ENCODE peak calls at places on chromosome 4, in nine cellular contexts. R is GM12878, M is endodermal cell, L is lower lobe of right lung, J is heart left ventricle, O is AG10803, X is fibroblast of the aortic adventitia, V is coronary artery, W is WTC11. C is an unnamed sample.

GRCh38 chr4:2591189-2591588 is 54.7 kb downstream of the FAM193A start:
- DNase-seq in W (peak), V (no peak), X (peak), M (peak), L (no peak), J (no peak), R (no peak), O (peak), C (no peak)

GRCh38 chr4:1656132-1656531 is 28.0 kb downstream of the FAM53A start:
- DNase-seq in X (no peak), R (no peak), V (no peak), J (no peak), O (no peak), M (no peak), W (no peak), L (no peak), C (no peak)

GRCh38 chr4:1204286-1204827 is 32.0 kb upstream of the SPON2 start:
- DNase-seq in L (peak), R (no peak), W (peak), M (no peak), X (no peak), J (no peak), O (no peak), V (no peak), C (no peak)

GRCh38 chr4:186291256-186291890 is 25.4 kb downstream of the F11 start:
- DNase-seq in V (no peak), L (no peak), W (no peak), M (no peak), R (no peak), X (no peak), J (no peak), O (no peak), C (no peak)

GRCh38 chr4:182144621-182145359 is 98.4 kb upstream of the TENM3 start:
- DNase-seq in V (no peak), J (no peak), X (no peak), W (peak), M (peak), R (no peak), O (no peak), L (no peak), C (no peak)

GRCh38 chr4:53734584-53735363 is 143.5 kb upstream of the LNX1 start:
- DNase-seq in V (no peak), J (no peak), L (no peak), R (no peak), X (peak), O (peak), M (no peak), W (no peak), C (no peak)

GRCh38 chr4:186297013-186297645 is 31.1 kb downstream of the F11 start:
- DNase-seq in V (no peak), O (peak), X (peak), W (no peak), R (no peak), L (no peak), M (no peak), J (no peak), C (peak)

GRCh38 chr4:147361726-147362125 is 119.2 kb upstream of the EDNRA start:
- DNase-seq in M (no peak), L (no peak), V (peak), J (peak), O (peak), W (no peak), R (no peak), X (peak), C (no peak)

GRCh38 chr4:56906534-56906933 is 1.2 kb upstream of the REST start:
- DNase-seq in R (no peak), L (no peak), X (peak), M (peak), J (no peak), V (no peak), W (no peak), O (no peak), C (no peak)

GRCh38 chr4:8939160-8939855 is 67.7 kb upstream of the HMX1 start:
- DNase-seq in V (no peak), X (no peak), J (no peak), L (no peak), W (no peak), O (no peak), M (no peak), R (no peak), C (no peak)

GRCh38 chr4:31360786-31361185 is 640.6 kb downstream of the PCDH7 start:
- DNase-seq in M (no peak), V (no peak), W (no peak), R (no peak), X (peak), J (no peak), L (no peak), O (peak), C (no peak)

GRCh38 chr4:23934915-23935314 is 45.1 kb upstream of the PPARGC1A start:
- DNase-seq in X (peak), L (peak), W (no peak), R (no peak), M (peak), V (peak), O (peak), J (peak), C (no peak)

GRCh38 chr4:113908829-113909228 is 70.6 kb downstream of the ARSJ start:
- DNase-seq in M (no peak), X (peak), R (no peak), J (no peak), W (no peak), V (no peak), O (no peak), L (no peak), C (no peak)

GRCh38 chr4:139243448-139244365 is 36.3 kb downstream of the MGARP start:
- DNase-seq in L (no peak), O (peak), W (no peak), J (no peak), M (no peak), V (no peak), R (no peak), X (peak), C (no peak)

GRCh38 chr4:41432219-41432618 is 105.7 kb upstream of the LIMCH1 start:
- DNase-seq in X (no peak), L (no peak), W (no peak), R (no peak), M (no peak), J (no peak), V (no peak), O (no peak), C (no peak)

GRCh38 chr4:26945794-26946193 is 85.2 kb downstream of the STIM2 start:
- DNase-seq in X (no peak), O (no peak), R (no peak), W (no peak), V (no peak), J (no peak), M (no peak), L (no peak), C (no peak)

GRCh38 chr4:55762815-55763214 is 56.8 kb upstream of the EXOC1L start:
- DNase-seq in V (no peak), O (no peak), W (no peak), L (no peak), X (peak), J (no peak), R (no peak), M (no peak), C (no peak)

GRCh38 chr4:155944516-155944915 is 9.2 kb downstream of the CTSO start:
- DNase-seq in M (no peak), X (peak), R (no peak), L (no peak), J (no peak), O (peak), V (no peak), W (no peak), C (no peak)

GRCh38 chr4:66071911-66072310 is 401.6 kb upstream of the EPHA5 start:
- DNase-seq in X (no peak), M (no peak), V (no peak), L (no peak), O (no peak), W (no peak), R (no peak), J (no peak), C (no peak)

GRCh38 chr4:144646523-144647094 is 653 bp downstream of the HHIP start:
- DNase-seq in O (no peak), R (no peak), J (no peak), V (no peak), L (no peak), W (peak), M (peak), X (peak), C (no peak)

GRCh38 chr4:146165840-146166239 is 9.7 kb upstream of the LSM6 start:
- DNase-seq in J (no peak), L (no peak), V (no peak), R (no peak), O (peak), W (no peak), X (peak), M (no peak), C (no peak)

GRCh38 chr4:96193061-96193460 is 353.2 kb downstream of the PDHA2 start:
- DNase-seq in J (no peak), V (no peak), L (no peak), W (no peak), R (no peak), X (no peak), O (no peak), M (no peak), C (no peak)

GRCh38 chr4:140004580-140005314 is 149.2 kb downstream of the MAML3 start:
- DNase-seq in M (peak), X (peak), V (no peak), R (no peak), O (peak), W (peak), L (peak), J (peak), C (no peak)

GRCh38 chr4:43402393-43402792 is 509.9 kb downstream of the GRXCR1 start:
- DNase-seq in L (no peak), V (no peak), X (no peak), W (no peak), R (no peak), M (no peak), O (no peak), J (no peak), C (no peak)

DNA sequence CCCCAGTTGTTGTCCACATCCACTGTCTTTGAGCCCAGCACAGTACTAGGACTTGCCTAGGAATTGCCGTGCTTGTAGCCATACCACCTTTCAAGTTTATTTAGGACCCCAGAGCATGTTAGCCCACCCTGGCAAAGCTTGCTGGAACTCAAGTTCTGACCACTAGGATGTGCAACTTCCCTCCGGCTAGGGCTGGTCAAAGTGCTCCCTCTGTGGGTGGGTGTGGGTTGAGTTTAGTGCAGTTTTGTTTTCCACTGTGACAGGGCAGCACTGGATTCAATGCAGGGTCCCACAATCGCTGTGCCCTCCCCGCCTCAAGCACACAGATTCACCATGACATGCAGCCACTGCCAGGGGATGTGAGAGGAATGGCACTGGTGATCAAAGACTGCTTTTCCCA is 96.0 kb downstream of the RASGEF1B start:
- DNase-seq in L (no peak), J (no peak), V (no peak), O (no peak), M (peak), R (no peak), W (peak), X (no peak), C (no peak)
- TF ChIP-seq CTCF in L (no peak), J (no peak), V (no peak), O (no peak), M (peak), R (no peak), W (peak), X (no peak), C (no peak)

GRCh38 chr4:70183168-70183939 is 12.2 kb upstream of the ODAM start:
- DNase-seq in J (no peak), R (no peak), O (peak), L (no peak), V (no peak), M (peak), X (peak), W (peak), C (peak)
- TF ChIP-seq CTCF in J (peak), R (peak), O (peak), L (peak), V (no peak), M (peak), X (peak), W (peak), C (peak)

GRCh38 chr4:7112656-7113055 is 44.8 kb upstream of the GRPEL1 start:
- DNase-seq in M (no peak), L (peak), O (no peak), X (no peak), V (no peak), R (no peak), J (no peak), W (no peak), C (no peak)
- TF ChIP-seq CTCF in M (no peak), L (no peak), O (no peak), X (no peak), V (no peak), R (no peak), J (no peak), W (no peak), C (no peak)

GRCh38 chr4:7815562-7815961 is 124.1 kb downstream of the AFAP1 start:
- DNase-seq in L (no peak), X (peak), O (peak), W (no peak), V (peak), R (no peak), M (no peak), J (no peak), C (no peak)
- TF ChIP-seq CTCF in L (no peak), X (peak), O (peak), W (no peak), V (no peak), R (no peak), M (no peak), J (no peak), C (no peak)

GRCh38 chr4:87530868-87531267 is 1.7 kb upstream of the SPARCL1 start:
- DNase-seq in M (no peak), R (no peak), W (no peak), O (peak), V (peak), L (no peak), X (peak), J (peak), C (no peak)
- TF ChIP-seq CTCF in M (no peak), R (no peak), W (no peak), O (no peak), V (no peak), L (no peak), X (no peak), J (no peak), C (no peak)